ENCODE peak calls at places on chromosomes 1 and 21, in six cellular contexts. F is MM.1S, V is right lobe of liver, C is colonic mucosa, U is mesendoderm, S is neural progenitor cell. P is an unnamed sample. For H3K4me1, the result is how much of the 10 kb centered on the place peaks cover.

GRCh38 chr1:205451759-205452164 is 4.1 kb downstream of the BLACAT1 start:
- DNase-seq in U (peak), F (no peak), C (no peak), S (peak), V (no peak), P (no peak)

GRCh38 chr21:32306021-32306780 is 7.5 kb downstream of the MRAP start:
- DNase-seq in C (peak), U (peak), F (no peak), V (no peak), S (peak), P (no peak)

GRCh38 chr1:235513495-235514366 is 9.5 kb upstream of the B3GALNT2 start:
- DNase-seq in F (peak), U (peak), V (no peak), C (peak), S (peak), P (no peak)

GRCh38 chr1:150146853-150147542 is 2.7 kb upstream of the PLEKHO1 start:
- DNase-seq in S (no peak), V (no peak), U (no peak), C (no peak), F (no peak), P (no peak)

GRCh38 chr1:201344206-201345080 is 33.0 kb downstream of the TNNT2 start:
- DNase-seq in V (no peak), S (no peak), F (no peak), U (no peak), C (no peak), P (no peak)

GRCh38 chr1:59814901-59815825 is at the start of gene HOOK1:
- DNase-seq in C (peak), F (peak), U (peak), V (peak), S (peak), P (no peak)

GRCh38 chr21:33299181-33299752 is 25.5 kb upstream of the IFNAR1 start:
- DNase-seq in U (peak), S (no peak), F (peak), V (no peak), C (peak), P (no peak)

GRCh38 chr1:96695954-96696353 is 25.6 kb upstream of the PTBP2 start:
- DNase-seq in V (no peak), U (no peak), C (no peak), F (no peak), S (no peak), P (no peak)

GRCh38 chr1:153649137-153649866 is 9.2 kb upstream of the SNAPIN start:
- DNase-seq in V (no peak), U (no peak), S (no peak), C (no peak), F (no peak), P (no peak)

GRCh38 chr1:164443166-164443565 is 115.8 kb upstream of the PBX1 start:
- DNase-seq in S (no peak), V (no peak), C (no peak), F (no peak), U (no peak), P (no peak)

GRCh38 chr1:109761227-109762038 is 2.3 kb downstream of the EPS8L3 start:
- DNase-seq in F (no peak), U (peak), V (no peak), S (no peak), C (peak), P (no peak)

GRCh38 chr1:172832332-172832731 is 173.4 kb downstream of the FASLG start:
- DNase-seq in F (no peak), U (no peak), V (no peak), S (no peak), C (no peak), P (no peak)

GRCh38 chr1:221704291-221704690 is 37.6 kb downstream of the DUSP10 start:
- DNase-seq in U (no peak), F (no peak), S (no peak), C (no peak), V (no peak), P (no peak)

GRCh38 chr1:68255301-68255700 is 23.0 kb upstream of the WLS start:
- DNase-seq in C (no peak), V (no peak), U (no peak), F (no peak), S (no peak), P (no peak)

GRCh38 chr1:198109316-198109715 is 47.5 kb upstream of the NEK7 start:
- DNase-seq in S (no peak), V (no peak), U (no peak), C (no peak), F (no peak), P (no peak)

GRCh38 chr1:229853751-229854150 is 213.3 kb upstream of the GALNT2 start:
- DNase-seq in S (no peak), F (no peak), C (no peak), V (no peak), U (no peak), P (no peak)

GRCh38 chr1:172293379-172293778 is 127.1 kb upstream of the C1orf105 start:
- DNase-seq in U (no peak), S (no peak), V (no peak), C (no peak), F (no peak), P (no peak)

GRCh38 chr1:5298376-5298775 is 644.0 kb downstream of the AJAP1 start:
- DNase-seq in V (no peak), S (no peak), C (no peak), F (no peak), U (no peak), P (no peak)

GRCh38 chr1:178768423-178768822 is 43.4 kb downstream of the RALGPS2 start:
- DNase-seq in V (no peak), F (peak), U (peak), S (peak), C (no peak), P (no peak)

GRCh38 chr21:39087238-39087975 is 95.8 kb downstream of the PSMG1 start:
- DNase-seq in U (no peak), V (no peak), C (no peak), S (peak), F (no peak), P (no peak)

GRCh38 chr21:39086547-39086946 is 96.7 kb downstream of the PSMG1 start:
- DNase-seq in V (no peak), F (no peak), C (no peak), U (no peak), S (no peak), P (no peak)

GRCh38 chr21:39087976-39088370 is 95.3 kb downstream of the PSMG1 start:
- DNase-seq in V (no peak), U (no peak), F (no peak), C (no peak), S (no peak), P (no peak)

GRCh38 chr21:39085843-39086415 is 97.3 kb downstream of the PSMG1 start:
- DNase-seq in F (no peak), V (no peak), C (no peak), S (no peak), U (no peak), P (no peak)

DNA sequence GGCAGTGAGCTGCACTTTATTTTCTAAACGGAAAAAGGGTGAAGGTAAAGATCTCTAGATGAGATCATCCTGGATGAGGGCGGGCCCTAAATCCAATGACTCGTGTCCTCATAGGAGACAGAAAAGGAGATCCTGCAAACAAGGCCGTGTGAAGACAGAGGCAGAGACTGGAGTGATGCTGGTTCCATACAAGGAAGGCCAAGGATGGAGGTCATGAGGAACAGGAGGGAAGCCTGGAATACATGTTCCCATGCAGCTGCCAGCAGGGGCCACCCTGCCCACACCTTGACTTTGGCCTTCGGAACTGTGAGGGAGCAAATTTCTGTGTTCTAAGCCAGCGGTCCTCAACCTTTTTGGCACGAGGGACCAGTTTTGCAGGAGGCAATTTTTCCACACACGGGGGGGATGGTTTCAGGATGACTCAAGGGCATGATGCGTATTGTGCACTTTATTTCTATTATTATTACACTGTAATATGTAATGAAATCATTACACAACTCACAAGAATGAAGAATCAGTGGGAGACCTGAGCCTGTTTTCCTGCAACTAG is 94.3 kb downstream of the PSMG1 start:
- DNase-seq in S (no peak), C (no peak), V (no peak), F (no peak), U (peak), P (no peak)
- H3K27ac ChIP-seq in S (no peak), C (peak), V (no peak), F (no peak), U (no peak), P (no peak)

DNA sequence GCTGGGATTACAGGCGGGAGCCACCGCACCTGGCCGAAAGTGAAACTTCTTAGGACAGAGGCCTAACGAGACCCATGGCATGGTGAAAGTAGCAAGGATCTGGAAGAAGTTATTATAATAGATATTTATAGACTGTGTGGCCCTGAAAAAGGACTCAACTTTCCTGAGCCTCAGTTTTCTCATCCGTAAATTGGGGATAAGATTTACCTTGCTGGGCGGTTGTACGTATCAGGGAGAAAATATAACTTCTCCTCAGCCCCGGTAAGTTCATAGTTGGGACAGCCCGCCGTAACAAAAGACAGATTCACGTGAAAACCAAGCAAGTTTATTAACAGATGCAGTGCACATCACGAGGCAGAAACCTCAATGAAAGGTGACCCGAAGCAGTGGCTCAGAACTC is 5.5 kb upstream of the PIK3CD start:
- DNase-seq in U (no peak), F (no peak), V (no peak), S (no peak), C (no peak), P (no peak)
- H3K4me1 ChIP-seq in U (under half), F (under half), V (under half), S (under half), C (under half), P (under half)

DNA sequence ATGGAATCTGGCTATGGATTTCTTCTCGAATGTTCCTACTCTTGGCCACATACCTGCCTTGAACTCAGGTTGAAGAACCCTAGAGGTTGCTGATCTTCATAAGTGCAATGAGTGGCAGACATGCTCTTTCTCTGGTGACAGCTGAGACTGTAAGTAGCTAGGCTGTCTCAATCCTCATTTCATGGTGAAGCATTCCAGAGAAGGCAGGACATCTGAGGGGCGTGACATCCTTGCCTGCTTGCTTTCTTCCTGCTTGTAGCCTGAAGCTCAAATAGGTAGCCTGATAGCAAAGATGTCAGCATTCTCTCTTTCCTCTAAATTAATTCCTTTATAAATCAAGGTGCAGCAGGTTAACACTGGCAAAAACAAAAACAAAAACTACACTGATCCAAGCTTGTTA is 114.6 kb upstream of the MAGI3 start:
- DNase-seq in S (no peak), C (no peak), V (no peak), U (peak), F (no peak), P (no peak)
- H3K27ac ChIP-seq in S (no peak), C (no peak), V (no peak), U (no peak), F (no peak), P (no peak)

GRCh38 chr21:37060296-37060695 is 12.6 kb downstream of the PIGP start:
- DNase-seq in U (peak), F (no peak), V (no peak), S (peak), C (peak), P (no peak)

GRCh38 chr21:37063433-37063832 is 9.4 kb downstream of the PIGP start:
- DNase-seq in V (no peak), U (no peak), C (no peak), F (no peak), S (no peak), P (no peak)

GRCh38 chr21:37061926-37062591 is 10.8 kb downstream of the PIGP start:
- DNase-seq in V (no peak), S (no peak), U (no peak), F (no peak), C (no peak), P (no peak)

GRCh38 chr21:37064841-37065240 is 8.0 kb downstream of the PIGP start:
- DNase-seq in C (no peak), V (no peak), S (no peak), U (no peak), F (no peak), P (no peak)

DNA sequence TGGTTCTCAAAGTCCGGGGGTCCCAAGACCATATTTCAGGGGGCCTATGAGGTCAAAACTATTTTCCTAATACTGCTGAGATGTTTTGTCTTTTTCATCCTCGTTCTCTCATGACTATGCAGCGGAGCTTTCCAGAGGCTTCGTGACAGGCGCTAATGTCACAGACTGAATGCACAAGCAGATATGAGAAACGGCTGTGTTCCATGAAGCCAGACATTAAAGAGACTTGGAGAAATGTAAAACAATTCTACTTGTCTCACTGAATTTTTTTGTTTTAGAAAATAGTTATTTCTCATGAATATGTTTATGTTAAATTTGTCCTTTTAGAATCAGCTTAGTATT is 10.3 kb downstream of the PIGP start:
- DNase-seq in U (no peak), C (no peak), S (no peak), V (no peak), F (no peak), P (no peak)
- H3K4me1 ChIP-seq in U (under half), C (under half), S (half or more), V (under half), F (under half), P (under half)

GRCh38 chr1:170284016-170284415 is 138.3 kb downstream of the NTMT2 start:
- DNase-seq in S (no peak), C (no peak), F (no peak), U (no peak), V (no peak), P (no peak)
- H3K27ac ChIP-seq in S (no peak), C (no peak), F (no peak), U (no peak), V (no peak), P (no peak)

GRCh38 chr21:45640001-45640887 is 3.3 kb upstream of the PCBP3 start:
- DNase-seq in V (no peak), S (no peak), C (no peak), U (peak), F (peak), P (no peak)
- H3K4me1 ChIP-seq in V (under half), S (under half), C (under half), U (under half), F (under half), P (under half)